ENCODE peak calls at places on chromosomes 2 and 18, in nine cellular contexts. Q is lower leg skin, R is cardiac muscle cell, L is omental fat pad, W is H9, U is choroid plexus epithelial cell, J is SK-N-SH, X is progenitor cell of endocrine pancreas, O is psoas muscle. M is an unnamed sample.

GRCh38 chr2:16774980-16775963 is 109.6 kb upstream of the CYRIA start:
- DNase-seq in Q (no peak), R (peak), L (no peak), W (peak), U (peak), J (peak), X (peak), O (no peak), M (no peak)

GRCh38 chr2:38037757-38038615 is 38.0 kb downstream of the CYP1B1 start:
- DNase-seq in Q (no peak), R (peak), L (peak), W (peak), U (peak), J (no peak), X (no peak), O (peak), M (no peak)

GRCh38 chr2:71865391-71865965 is 282.2 kb downstream of the CYP26B1 start:
- DNase-seq in Q (no peak), R (no peak), L (no peak), W (no peak), U (no peak), J (no peak), X (no peak), O (no peak), M (no peak)

GRCh38 chr18:45249306-45249705 is 366.0 kb upstream of the SLC14A2 start:
- DNase-seq in Q (no peak), R (no peak), L (no peak), W (no peak), U (peak), J (peak), X (no peak), O (no peak), M (no peak)

GRCh38 chr2:196166876-196167275 is 4.5 kb downstream of the STK17B start:
- DNase-seq in Q (no peak), R (no peak), L (no peak), W (no peak), U (peak), J (no peak), X (no peak), O (no peak), M (no peak)

GRCh38 chr18:78422336-78422735 is 557.3 kb upstream of the SALL3 start:
- DNase-seq in Q (no peak), R (no peak), L (no peak), W (no peak), U (no peak), J (no peak), X (no peak), O (no peak), M (no peak)

GRCh38 chr2:205800257-205800656 is 118.0 kb downstream of the NRP2 start:
- DNase-seq in Q (no peak), R (no peak), L (no peak), W (no peak), U (peak), J (no peak), X (no peak), O (no peak), M (no peak)

GRCh38 chr2:20224716-20225293 is at the start of gene SDC1:
- DNase-seq in Q (no peak), R (peak), L (no peak), W (peak), U (peak), J (peak), X (peak), O (peak), M (peak)

GRCh38 chr2:207113403-207113802 is 52.3 kb downstream of the KLF7 start:
- DNase-seq in Q (no peak), R (no peak), L (no peak), W (no peak), U (no peak), J (peak), X (no peak), O (no peak), M (no peak)

GRCh38 chr2:96701636-96702035 is 38.2 kb downstream of the LMAN2L start:
- DNase-seq in Q (no peak), R (no peak), L (no peak), W (no peak), U (no peak), J (no peak), X (no peak), O (no peak), M (no peak)

GRCh38 chr2:86079981-86080911 is 25.4 kb downstream of the POLR1A start:
- DNase-seq in Q (peak), R (peak), L (peak), W (peak), U (peak), J (peak), X (peak), O (peak), M (peak)

GRCh38 chr2:205766765-205767359 is 84.6 kb downstream of the NRP2 start:
- DNase-seq in Q (peak), R (peak), L (peak), W (peak), U (peak), J (peak), X (peak), O (peak), M (no peak)

GRCh38 chr2:37648316-37649011 is 23.0 kb downstream of the CDC42EP3 start:
- DNase-seq in Q (no peak), R (no peak), L (no peak), W (no peak), U (peak), J (no peak), X (no peak), O (peak), M (no peak)

GRCh38 chr2:177964892-177965291 is 107.7 kb downstream of the PDE11A start:
- DNase-seq in Q (no peak), R (no peak), L (no peak), W (no peak), U (no peak), J (no peak), X (no peak), O (no peak), M (no peak)

GRCh38 chr2:237932731-237933131 is 34.1 kb upstream of the UBE2F start:
- DNase-seq in Q (no peak), R (no peak), L (no peak), W (no peak), U (peak), J (no peak), X (no peak), O (no peak), M (no peak)

GRCh38 chr2:143463717-143464116 is 334.5 kb downstream of the ARHGAP15 start:
- DNase-seq in Q (no peak), R (no peak), L (no peak), W (no peak), U (no peak), J (no peak), X (no peak), O (no peak), M (no peak)

GRCh38 chr18:79527656-79528055 is 131.9 kb downstream of the NFATC1 start:
- DNase-seq in Q (no peak), R (no peak), L (no peak), W (no peak), U (no peak), J (no peak), X (no peak), O (no peak), M (no peak)

GRCh38 chr2:121104721-121105141 is 180.3 kb downstream of the TFCP2L1 start:
- DNase-seq in Q (no peak), R (peak), L (no peak), W (no peak), U (peak), J (no peak), X (peak), O (no peak), M (no peak)

GRCh38 chr18:73785276-73785675 is 362.4 kb downstream of the FBXO15 start:
- DNase-seq in Q (no peak), R (no peak), L (no peak), W (no peak), U (peak), J (no peak), X (no peak), O (no peak), M (no peak)

GRCh38 chr2:190180313-190181065 is 118.0 kb upstream of the MSTN start:
- DNase-seq in Q (no peak), R (peak), L (no peak), W (peak), U (no peak), J (peak), X (peak), O (peak), M (peak)

GRCh38 chr2:241279413-241279812 is 36.1 kb downstream of the HDLBP start:
- DNase-seq in Q (no peak), R (no peak), L (no peak), W (no peak), U (peak), J (no peak), X (no peak), O (no peak), M (no peak)

GRCh38 chr18:55786651-55787272 is 198.8 kb upstream of the TCF4 start:
- DNase-seq in Q (no peak), R (no peak), L (no peak), W (no peak), U (no peak), J (no peak), X (no peak), O (no peak), M (no peak)

GRCh38 chr2:164593959-164594358 is 27.3 kb downstream of the GRB14 start:
- DNase-seq in Q (no peak), R (no peak), L (no peak), W (no peak), U (peak), J (no peak), X (no peak), O (no peak), M (no peak)

GRCh38 chr18:24878289-24878688 is 417.9 kb downstream of the HRH4 start:
- DNase-seq in Q (no peak), R (peak), L (no peak), W (no peak), U (peak), J (peak), X (no peak), O (no peak), M (no peak)

GRCh38 chr2:74865770-74866674 is 32.1 kb downstream of the HK2 start:
- DNase-seq in Q (no peak), R (no peak), L (no peak), W (no peak), U (peak), J (no peak), X (no peak), O (no peak), M (no peak)

GRCh38 chr2:121529439-121530209 is 1.1 kb upstream of the RNU4ATAC start:
- DNase-seq in Q (peak), R (peak), L (no peak), W (peak), U (peak), J (peak), X (no peak), O (peak), M (no peak)

GRCh38 chr18:77911973-77912372 is 662.3 kb downstream of the GALR1 start:
- DNase-seq in Q (no peak), R (no peak), L (no peak), W (no peak), U (no peak), J (no peak), X (no peak), O (no peak), M (no peak)

GRCh38 chr2:57937456-57937855 is 109.2 kb upstream of the VRK2 start:
- DNase-seq in Q (no peak), R (no peak), L (no peak), W (no peak), U (peak), J (no peak), X (no peak), O (no peak), M (no peak)

GRCh38 chr2:218257390-218257981 is 3.3 kb upstream of the GPBAR1 start:
- DNase-seq in Q (no peak), R (no peak), L (no peak), W (peak), U (peak), J (peak), X (no peak), O (no peak), M (no peak)

GRCh38 chr2:44479127-44479887 is 117.6 kb downstream of the CAMKMT start:
- DNase-seq in Q (peak), R (peak), L (no peak), W (peak), U (peak), J (peak), X (peak), O (no peak), M (no peak)

GRCh38 chr2:28174211-28174610 is 218.4 kb upstream of the FOSL2 start:
- DNase-seq in Q (no peak), R (no peak), L (no peak), W (no peak), U (no peak), J (no peak), X (no peak), O (no peak), M (no peak)

GRCh38 chr2:221444106-221444505 is 128.0 kb downstream of the EPHA4 start:
- DNase-seq in Q (no peak), R (no peak), L (no peak), W (no peak), U (peak), J (no peak), X (no peak), O (no peak), M (no peak)

GRCh38 chr2:73294239-73294638 is 891 bp upstream of the EGR4 start:
- DNase-seq in Q (no peak), R (no peak), L (no peak), W (no peak), U (no peak), J (no peak), X (no peak), O (no peak), M (no peak)

GRCh38 chr2:63827749-63828148 is 13.9 kb upstream of the UGP2 start:
- DNase-seq in Q (no peak), R (no peak), L (no peak), W (no peak), U (peak), J (no peak), X (no peak), O (no peak), M (no peak)

GRCh38 chr2:11406492-11407381 is 59.2 kb downstream of the E2F6 start:
- DNase-seq in Q (no peak), R (no peak), L (no peak), W (no peak), U (peak), J (peak), X (no peak), O (peak), M (no peak)

GRCh38 chr18:10320848-10321247 is 133.6 kb upstream of the APCDD1 start:
- DNase-seq in Q (no peak), R (no peak), L (no peak), W (no peak), U (peak), J (no peak), X (no peak), O (no peak), M (no peak)

GRCh38 chr18:10316778-10317177 is 137.7 kb upstream of the APCDD1 start:
- DNase-seq in Q (no peak), R (no peak), L (no peak), W (no peak), U (no peak), J (no peak), X (no peak), O (no peak), M (no peak)

GRCh38 chr18:10320201-10320600 is 134.2 kb upstream of the APCDD1 start:
- DNase-seq in Q (no peak), R (no peak), L (no peak), W (no peak), U (no peak), J (no peak), X (no peak), O (no peak), M (no peak)

GRCh38 chr18:10317864-10318685 is 136.4 kb upstream of the APCDD1 start:
- DNase-seq in Q (no peak), R (no peak), L (no peak), W (no peak), U (no peak), J (no peak), X (no peak), O (no peak), M (no peak)

GRCh38 chr18:10318686-10318960 is 135.8 kb upstream of the APCDD1 start:
- DNase-seq in Q (no peak), R (no peak), L (no peak), W (no peak), U (no peak), J (no peak), X (no peak), O (no peak), M (no peak)
- TF ChIP-seq CTCF in Q (no peak), R (no peak), L (no peak), W (no peak), U (no peak), J (no peak), X (no peak), O (no peak), M (no peak)

GRCh38 chr18:50039736-50040135 is 155.2 kb downstream of the MYO5B start:
- DNase-seq in Q (no peak), R (no peak), L (no peak), W (no peak), U (no peak), J (no peak), X (no peak), O (no peak), M (no peak)

GRCh38 chr18:50038448-50038847 is 156.5 kb downstream of the MYO5B start:
- DNase-seq in Q (no peak), R (no peak), L (no peak), W (no peak), U (peak), J (no peak), X (no peak), O (no peak), M (no peak)

GRCh38 chr18:50045126-50045525 is 149.8 kb downstream of the MYO5B start:
- DNase-seq in Q (no peak), R (no peak), L (no peak), W (no peak), U (no peak), J (no peak), X (no peak), O (no peak), M (no peak)

GRCh38 chr18:50042611-50043010 is 152.3 kb downstream of the MYO5B start:
- DNase-seq in Q (no peak), R (no peak), L (no peak), W (peak), U (no peak), J (no peak), X (no peak), O (no peak), M (no peak)

GRCh38 chr18:50044402-50044801 is 150.5 kb downstream of the MYO5B start:
- DNase-seq in Q (no peak), R (no peak), L (no peak), W (peak), U (no peak), J (peak), X (no peak), O (no peak), M (no peak)
- TF ChIP-seq CTCF in Q (no peak), R (no peak), L (no peak), W (peak), U (no peak), J (no peak), X (peak), O (no peak), M (no peak)

DNA sequence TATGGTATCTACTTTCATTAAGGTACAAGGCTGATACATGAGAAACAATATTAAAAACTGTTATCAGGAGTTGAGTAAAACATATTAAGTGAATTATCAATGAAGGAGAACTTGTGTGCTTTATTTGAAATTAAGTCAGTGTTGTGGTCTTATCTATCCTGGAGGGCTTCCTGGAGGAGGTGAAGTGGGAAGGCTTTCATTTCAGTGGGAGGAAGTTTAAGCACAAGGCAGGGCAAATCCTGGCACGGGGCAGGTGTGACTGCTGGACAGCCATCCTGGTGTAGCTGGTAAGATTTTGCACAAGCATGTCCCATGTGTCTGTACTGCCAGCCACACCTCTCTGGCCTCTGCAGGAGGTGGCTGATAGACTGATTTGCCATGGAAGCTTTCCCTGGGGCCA is 159.7 kb upstream of the SKOR2 start:
- DNase-seq in Q (no peak), R (no peak), L (no peak), W (peak), U (no peak), J (no peak), X (no peak), O (no peak), M (no peak)
- TF ChIP-seq CTCF in Q (no peak), R (no peak), L (no peak), W (no peak), U (no peak), J (no peak), X (no peak), O (no peak), M (no peak)

DNA sequence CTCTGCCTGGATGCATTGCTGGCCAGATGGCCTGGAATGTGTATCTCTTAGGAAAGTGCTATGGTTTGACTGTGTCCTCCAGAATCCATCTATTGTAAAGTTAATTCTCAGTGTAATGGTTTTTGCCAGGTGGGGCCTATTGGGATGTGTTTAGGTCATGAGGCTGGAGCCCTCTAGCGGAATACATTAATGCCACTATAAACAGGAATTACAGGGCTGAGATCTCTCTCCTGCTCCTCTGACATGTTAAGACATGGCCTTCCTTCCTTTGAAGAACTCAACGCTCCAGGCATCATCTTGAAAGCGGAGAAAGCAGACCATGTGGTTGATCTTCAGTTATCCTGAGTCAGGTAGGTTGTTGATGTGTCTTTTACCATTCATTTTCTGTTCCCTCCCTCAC is 276.4 kb downstream of the RPIA start:
- DNase-seq in Q (no peak), R (peak), L (no peak), W (no peak), U (peak), J (no peak), X (no peak), O (no peak), M (no peak)
- TF ChIP-seq CTCF in Q (no peak), R (peak), L (no peak), W (no peak), U (peak), J (peak), X (peak), O (no peak), M (no peak)

DNA sequence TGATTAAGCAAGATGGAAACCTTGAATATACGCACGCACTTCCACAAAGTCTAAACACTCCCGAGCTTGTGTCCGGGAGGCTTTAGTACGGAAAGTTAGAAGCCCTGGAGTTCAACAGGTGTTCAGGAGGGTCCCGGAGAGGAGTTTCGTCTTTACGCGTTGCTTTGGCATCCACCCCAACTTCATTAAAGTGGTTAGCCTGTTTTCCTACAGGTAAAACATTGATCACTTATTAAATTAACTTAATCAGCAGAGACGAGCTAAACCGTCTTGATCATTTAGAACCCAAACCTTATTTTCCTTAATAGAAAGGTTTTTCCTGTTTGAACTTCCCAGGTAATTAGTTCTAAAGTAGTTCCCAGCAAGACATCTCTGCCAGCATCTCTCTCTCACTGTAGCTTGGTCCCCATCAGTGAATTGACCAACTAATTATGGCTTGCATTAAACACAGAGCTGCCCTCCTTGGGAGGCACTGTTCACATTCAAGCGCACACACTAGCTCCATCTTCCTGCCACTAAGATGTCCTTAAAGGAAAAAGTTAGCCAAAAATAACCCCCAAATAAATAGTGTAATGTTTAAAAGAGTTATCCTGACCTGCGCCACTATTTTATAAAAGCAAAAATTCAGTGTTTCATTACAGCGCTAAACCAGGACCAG is 1.4 kb downstream of the NPAS2 start:
- DNase-seq in Q (no peak), R (no peak), L (no peak), W (no peak), U (peak), J (no peak), X (no peak), O (no peak), M (no peak)
- TF ChIP-seq CTCF in Q (no peak), R (peak), L (no peak), W (no peak), U (peak), J (peak), X (no peak), O (no peak), M (no peak)

GRCh38 chr2:34570266-34570872 is 971.3 kb upstream of the FAM98A start:
- DNase-seq in Q (no peak), R (peak), L (no peak), W (peak), U (peak), J (peak), X (no peak), O (no peak), M (no peak)
- TF ChIP-seq CTCF in Q (no peak), R (no peak), L (no peak), W (peak), U (no peak), J (peak), X (peak), O (no peak), M (no peak)